ENCODE peak calls at places on chromosome 9, in nine cellular contexts. M is Calu3; C is ovary; S is upper lobe of left lung; O is spleen; Q is CD8-positive, alpha-beta T cell; I is HFFc6; N is body of pancreas; Y is endothelial cell. L is an unnamed sample.
A peak's percentile ranks its signal among the peaks of the same experiment; 100 is the strongest.

GRCh38 chr9:136438548-136438908 is 1.1 kb downstream of the INPP5E start:
- DNase-seq in M (peak; percentile 9), O (no peak), S (peak; percentile 87), Q (no peak), Y (peak; percentile 33), I (no peak), C (no peak), N (no peak), L (no peak)

GRCh38 chr9:79581794-79582193 is 10.0 kb downstream of the TLE4 start:
- DNase-seq in S (no peak), C (no peak), O (no peak), N (no peak), M (no peak), Y (peak; percentile 14), I (peak; percentile 91), Q (peak; percentile 51), L (no peak)

GRCh38 chr9:38699337-38699736 is 20.6 kb downstream of the FAM240B start:
- DNase-seq in N (no peak), M (no peak), S (no peak), O (no peak), Y (no peak), Q (no peak), I (no peak), C (no peak), L (no peak)

GRCh38 chr9:127178646-127179632 is 56.5 kb upstream of the ANGPTL2 start:
- DNase-seq in Y (no peak), Q (no peak), N (no peak), C (peak; percentile 77), M (no peak), S (no peak), I (no peak), O (peak; percentile 81), L (no peak)

GRCh38 chr9:27569406-27569805 is 3.9 kb downstream of the C9orf72 start:
- DNase-seq in Y (no peak), C (no peak), Q (no peak), I (no peak), S (no peak), O (no peak), M (no peak), N (no peak), L (no peak)

GRCh38 chr9:4932681-4933080 is 52.4 kb upstream of the JAK2 start:
- DNase-seq in C (no peak), Q (no peak), Y (no peak), I (no peak), O (no peak), S (no peak), M (no peak), N (no peak), L (no peak)

GRCh38 chr9:93207326-93207814 is 23.4 kb downstream of the WNK2 start:
- DNase-seq in N (peak; percentile 58), S (no peak), I (peak; percentile 72), M (no peak), C (peak; percentile 64), O (peak; percentile 71), Q (no peak), Y (no peak), L (peak; percentile 84)

GRCh38 chr9:3118081-3118480 is 274.2 kb upstream of the PUM3 start:
- DNase-seq in S (no peak), Y (no peak), C (no peak), Q (no peak), M (no peak), O (no peak), I (no peak), N (no peak), L (no peak)

GRCh38 chr9:71716138-71716909 is 52.0 kb downstream of the CEMIP2 start:
- DNase-seq in I (no peak), N (no peak), C (no peak), M (no peak), Y (no peak), Q (no peak), O (no peak), S (no peak), L (no peak)

GRCh38 chr9:72156586-72156985 is 7.3 kb downstream of the GDA start:
- DNase-seq in C (no peak), Q (no peak), M (no peak), Y (no peak), I (no peak), O (no peak), S (no peak), N (no peak), L (no peak)

GRCh38 chr9:111843971-111844370 is 49.2 kb upstream of the SHOC1 start:
- DNase-seq in S (no peak), Y (no peak), Q (no peak), O (no peak), C (no peak), M (peak; percentile 9), N (no peak), I (no peak), L (no peak)

GRCh38 chr9:135230386-135230765 is 142.9 kb downstream of the OLFM1 start:
- DNase-seq in O (peak; percentile 27), S (no peak), Q (no peak), C (no peak), N (no peak), I (no peak), M (no peak), Y (no peak), L (peak; percentile 31)

GRCh38 chr9:96186601-96187011 is 115.4 kb downstream of the HSD17B3 start:
- DNase-seq in S (peak; percentile 89), I (no peak), Y (peak; percentile 14), M (peak; percentile 33), Q (no peak), O (no peak), N (peak; percentile 17), C (peak; percentile 52), L (no peak)

GRCh38 chr9:96720435-96720834 is 57.5 kb downstream of the ZNF510 start:
- DNase-seq in O (no peak), Q (no peak), S (no peak), C (no peak), I (no peak), N (no peak), Y (no peak), M (no peak), L (no peak)

GRCh38 chr9:33737811-33738606 is 57.4 kb upstream of the PRSS3 start:
- DNase-seq in Y (peak; percentile 55), O (no peak), M (peak; percentile 53), C (no peak), I (peak; percentile 58), S (no peak), Q (no peak), N (peak; percentile 67), L (no peak)

GRCh38 chr9:33740075-33740474 is 55.3 kb upstream of the PRSS3 start:
- DNase-seq in Y (no peak), N (no peak), I (no peak), O (no peak), M (no peak), Q (no peak), C (no peak), S (no peak), L (no peak)

GRCh38 chr9:33742051-33742450 is 53.3 kb upstream of the PRSS3 start:
- DNase-seq in O (no peak), Q (no peak), S (no peak), I (no peak), C (no peak), M (no peak), N (no peak), Y (no peak), L (no peak)

GRCh38 chr9:33739407-33739806 is 56.0 kb upstream of the PRSS3 start:
- DNase-seq in M (no peak), Y (no peak), Q (no peak), I (no peak), N (no peak), S (no peak), O (no peak), C (no peak), L (no peak)

GRCh38 chr9:33742519-33742918 is 52.8 kb upstream of the PRSS3 start:
- DNase-seq in C (no peak), N (no peak), Q (no peak), S (no peak), O (no peak), Y (no peak), I (peak; percentile 28), M (peak; percentile 44), L (no peak)
- TF ChIP-seq CTCF in C (no peak), N (no peak), Q (no peak), S (no peak), O (no peak), Y (no peak), I (peak; percentile 64), M (no peak), L (no peak)

DNA sequence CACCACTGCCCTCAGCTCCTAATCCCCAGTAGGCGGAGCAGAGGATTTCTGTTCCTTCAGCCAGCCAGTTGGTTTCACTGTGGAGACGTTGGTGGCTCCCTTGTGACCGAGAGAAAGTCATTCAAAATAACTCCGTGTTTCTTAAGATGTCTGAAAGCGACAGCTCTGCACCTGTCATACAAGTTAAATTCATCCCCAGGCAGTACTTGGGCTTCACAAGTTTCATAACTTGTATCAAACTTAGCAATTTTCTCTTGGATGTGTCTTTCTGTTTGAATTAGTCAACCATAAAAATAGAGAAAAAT is 410 bp upstream of the CDKN2B start:
- DNase-seq in Q (no peak), Y (no peak), N (no peak), C (no peak), I (no peak), M (no peak), O (no peak), S (no peak), L (no peak)
- TF ChIP-seq CTCF in Q (no peak), Y (no peak), N (peak; percentile 22), C (no peak), I (no peak), M (no peak), O (no peak), S (no peak), L (peak; percentile 4)

GRCh38 chr9:18124760-18125159 is 349.2 kb upstream of the ADAMTSL1 start:
- DNase-seq in Y (no peak), M (no peak), I (peak; percentile 16), N (no peak), Q (no peak), O (no peak), C (no peak), S (no peak), L (no peak)

GRCh38 chr9:18126776-18127175 is 347.2 kb upstream of the ADAMTSL1 start:
- DNase-seq in C (no peak), Y (no peak), I (no peak), N (no peak), Q (no peak), O (no peak), S (no peak), M (no peak), L (no peak)

DNA sequence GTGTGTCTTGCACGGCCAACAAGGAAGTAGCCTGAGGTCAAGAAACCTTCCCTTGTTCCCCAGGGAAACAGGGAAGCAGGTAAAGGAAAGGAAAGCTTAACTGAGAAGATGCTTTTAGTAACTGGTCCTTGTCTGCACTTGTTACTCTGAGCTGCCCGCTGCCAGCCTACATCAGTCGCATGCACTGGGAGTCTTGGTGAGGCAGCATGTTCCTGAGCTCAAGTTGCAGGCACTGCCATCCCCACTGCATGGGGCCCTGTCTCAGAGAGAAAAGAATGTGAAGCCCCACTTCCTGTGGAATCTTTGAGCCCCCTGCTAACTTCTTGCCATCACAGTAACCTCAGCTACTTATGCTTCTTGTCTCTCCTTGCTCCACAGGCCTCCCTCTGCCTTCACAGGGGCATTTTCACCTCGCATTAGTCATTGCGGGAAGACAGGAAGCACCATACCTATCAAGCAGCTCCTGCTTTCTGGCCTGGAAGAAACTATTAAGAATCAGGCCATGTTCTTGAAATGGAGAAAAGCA is 344.1 kb upstream of the ADAMTSL1 start:
- DNase-seq in N (no peak), Y (no peak), O (no peak), Q (no peak), C (peak; percentile 34), M (no peak), I (no peak), S (no peak), L (no peak)
- TF ChIP-seq CTCF in N (no peak), Y (no peak), O (no peak), Q (no peak), C (no peak), M (no peak), I (no peak), S (no peak), L (no peak)

GRCh38 chr9:125959980-125960619 is 212.9 kb downstream of the PBX3 start:
- DNase-seq in I (no peak), N (no peak), M (no peak), Y (no peak), S (no peak), C (no peak), O (no peak), Q (no peak), L (no peak)
- TF ChIP-seq CTCF in I (no peak), N (no peak), M (no peak), Y (no peak), S (no peak), C (no peak), O (no peak), Q (no peak), L (no peak)

L was measured in psoas muscle.